ENCODE peak calls at places on chromosomes 12 and 14, in nine cellular contexts. T is HCT116, N is AG09309, U is HFFc6, O is fibroblast of mammary gland, J is MCF 10A, X is GM20000, D is ovary, H is Panc1. M is an unnamed sample.
A peak's percentile ranks its signal among the peaks of the same experiment; 100 is the strongest.

GRCh38 chr12:112684742-112685141 is 106.8 kb upstream of the RPH3A start:
- DNase-seq in O (no peak), J (no peak), X (no peak), T (no peak), D (no peak), N (no peak), H (no peak), U (no peak), M (no peak)

GRCh38 chr12:127548123-127548553 is 718.8 kb upstream of the TMEM132C start:
- DNase-seq in U (peak; percentile 89), D (no peak), X (no peak), T (no peak), J (peak; percentile 43), O (peak; percentile 81), N (peak; percentile 68), H (peak; percentile 39), M (no peak)

GRCh38 chr14:93042968-93043940 is 72.5 kb downstream of the ITPK1 start:
- DNase-seq in T (peak; percentile 89), H (no peak), J (peak; percentile 93), X (peak; percentile 45), O (peak; percentile 30), N (peak; percentile 77), U (peak; percentile 90), D (no peak), M (peak; percentile 91)

GRCh38 chr14:72598328-72598727 is 295.6 kb downstream of the DPF3 start:
- DNase-seq in U (no peak), D (no peak), J (no peak), O (no peak), N (no peak), H (no peak), T (no peak), X (peak; percentile 41), M (no peak)

GRCh38 chr14:94110552-94111181 is at the start of gene IFI27:
- DNase-seq in D (peak; percentile 38), X (no peak), U (no peak), H (no peak), O (peak; percentile 94), T (no peak), J (peak; percentile 79), N (no peak), M (peak; percentile 10)

GRCh38 chr12:49750027-49750977 is 8.9 kb downstream of the TMBIM6 start:
- DNase-seq in X (no peak), D (no peak), H (no peak), O (peak; percentile 82), N (peak; percentile 57), T (peak; percentile 54), J (peak; percentile 92), U (peak; percentile 53), M (peak; percentile 55)

GRCh38 chr12:64730585-64730964 is 28.6 kb downstream of the GNS start:
- DNase-seq in O (no peak), D (no peak), T (no peak), N (no peak), X (no peak), H (no peak), U (no peak), J (no peak), M (no peak)

GRCh38 chr12:101924647-101925046 is 47.3 kb downstream of the DRAM1 start:
- DNase-seq in H (no peak), D (peak; percentile 47), J (no peak), U (peak; percentile 33), N (no peak), X (no peak), T (no peak), O (peak; percentile 72), M (no peak)

GRCh38 chr12:80848858-80849257 is 88.9 kb downstream of the LIN7A start:
- DNase-seq in U (no peak), T (no peak), D (no peak), X (no peak), O (no peak), N (no peak), J (no peak), H (no peak), M (no peak)

GRCh38 chr12:12870454-12870853 is 20.9 kb upstream of the GPRC5A start:
- DNase-seq in D (no peak), O (peak; percentile 97), U (peak; percentile 99), X (no peak), N (peak; percentile 99), T (peak; percentile 95), H (no peak), J (peak; percentile 58), M (no peak)

GRCh38 chr12:116133149-116133548 is 144.3 kb downstream of the MED13L start:
- DNase-seq in X (no peak), J (peak; percentile 78), H (no peak), T (no peak), U (no peak), D (no peak), O (peak; percentile 60), N (no peak), M (no peak)

GRCh38 chr14:102593841-102594170 is 1.4 kb downstream of the RCOR1 start:
- DNase-seq in X (no peak), U (peak; percentile 11), D (no peak), N (no peak), J (no peak), O (no peak), H (no peak), T (no peak), M (no peak)

GRCh38 chr12:60174914-60175313 is 579.1 kb downstream of the SLC16A7 start:
- DNase-seq in D (no peak), J (no peak), N (peak; percentile 23), T (no peak), X (no peak), H (no peak), O (peak; percentile 37), U (no peak), M (no peak)

GRCh38 chr12:45989277-45989856 is 1.0 kb downstream of the SCAF11 start:
- DNase-seq in N (no peak), J (peak; percentile 66), H (no peak), U (peak; percentile 39), X (no peak), D (no peak), O (peak; percentile 48), T (peak; percentile 28), M (no peak)

GRCh38 chr12:108798551-108799221 is 58.7 kb downstream of the SSH1 start:
- DNase-seq in H (no peak), N (no peak), U (no peak), T (no peak), D (no peak), O (peak; percentile 72), J (peak; percentile 17), X (no peak), M (no peak)

GRCh38 chr12:85390281-85390680 is 110.3 kb downstream of the ALX1 start:
- DNase-seq in H (no peak), X (no peak), J (no peak), D (no peak), O (no peak), T (no peak), N (no peak), U (no peak), M (no peak)

GRCh38 chr12:68042212-68042699 is 53.0 kb downstream of the IFNG-AS1 start:
- DNase-seq in T (no peak), O (peak; percentile 5), U (no peak), H (no peak), D (no peak), X (peak; percentile 49), J (peak; percentile 83), N (no peak), M (no peak)

GRCh38 chr14:104802913-104803184 is 1.9 kb downstream of the ZBTB42 start:
- DNase-seq in T (no peak), U (no peak), N (no peak), D (no peak), X (no peak), H (no peak), O (no peak), J (no peak), M (no peak)

GRCh38 chr12:61654698-61655097 is 605.5 kb upstream of the USP15 start:
- DNase-seq in N (no peak), D (no peak), J (peak; percentile 25), H (no peak), X (no peak), U (no peak), T (peak; percentile 13), O (peak; percentile 4), M (no peak)

GRCh38 chr14:64035143-64035542 is 182.3 kb downstream of the SYNE2 start:
- DNase-seq in X (no peak), U (peak; percentile 28), D (no peak), T (no peak), O (peak; percentile 18), H (no peak), J (no peak), N (peak; percentile 10), M (no peak)

GRCh38 chr12:104276192-104277131 is 27.1 kb upstream of the EID3 start:
- DNase-seq in D (no peak), N (no peak), J (no peak), X (peak; percentile 53), O (no peak), U (no peak), H (no peak), T (no peak), M (no peak)

GRCh38 chr12:44465139-44465538 is 411.0 kb downstream of the NELL2 start:
- DNase-seq in X (no peak), T (peak; percentile 3), H (no peak), J (no peak), N (no peak), D (no peak), O (no peak), U (no peak), M (no peak)
- TF ChIP-seq CTCF in X (no peak), T (peak; percentile 17), H (no peak), J (no peak), N (no peak), D (no peak), O (no peak), U (no peak), M (peak; percentile 9)

GRCh38 chr14:55160989-55161388 is 30.4 kb downstream of the DLGAP5 start:
- DNase-seq in T (peak; percentile 6), O (peak; percentile 49), N (peak; percentile 21), X (peak; percentile 22), D (no peak), H (peak; percentile 2), J (peak; percentile 37), U (peak; percentile 22), M (no peak)
- TF ChIP-seq CTCF in T (peak; percentile 72), O (peak; percentile 52), N (peak; percentile 41), X (no peak), D (peak; percentile 34), H (peak; percentile 43), J (peak; percentile 46), U (peak; percentile 74), M (peak; percentile 74)

GRCh38 chr14:91354979-91355685 is 62.5 kb downstream of the CCDC88C start:
- DNase-seq in X (no peak), D (no peak), U (no peak), H (no peak), O (no peak), N (no peak), J (no peak), T (no peak), M (no peak)
- TF ChIP-seq CTCF in X (peak; percentile 57), D (no peak), U (peak; percentile 43), H (peak; percentile 68), O (no peak), N (peak; percentile 7), J (peak; percentile 33), T (no peak), M (peak; percentile 43)

DNA sequence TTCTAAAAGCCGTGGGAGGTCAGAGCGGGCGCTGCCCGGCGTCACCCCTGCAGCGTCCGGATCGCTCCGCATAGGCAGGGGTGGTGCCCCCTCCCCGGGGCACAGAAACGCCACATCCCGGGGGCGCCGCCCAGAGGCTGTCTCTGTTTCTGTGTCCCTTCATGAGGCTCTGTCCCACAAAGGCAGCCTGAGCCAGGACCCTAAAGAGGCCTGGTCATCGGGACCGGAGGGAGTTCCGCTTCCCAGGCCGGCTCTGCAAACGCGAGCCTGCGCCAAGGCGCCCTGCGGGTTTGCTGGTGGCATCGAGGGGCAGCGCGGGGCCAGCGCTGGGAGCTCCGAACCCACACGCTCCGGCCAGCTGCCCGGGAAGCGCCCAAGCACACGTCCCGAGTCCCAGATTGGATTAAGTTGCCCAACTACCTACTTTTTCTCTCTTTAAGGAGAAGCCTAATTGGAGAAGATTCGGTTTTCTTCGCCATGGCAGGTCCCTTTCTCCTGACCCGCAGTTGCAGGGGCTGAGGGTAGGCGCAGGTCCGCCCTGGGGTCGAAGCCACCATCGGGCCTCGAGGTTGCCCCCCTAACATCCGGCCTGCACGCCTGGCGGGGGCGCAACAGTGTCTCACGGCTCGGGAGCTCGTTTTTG is 421.7 kb downstream of the VRK1 start:
- DNase-seq in H (no peak), O (no peak), N (no peak), U (no peak), D (no peak), T (no peak), J (no peak), X (no peak), M (no peak)
- TF ChIP-seq CTCF in H (no peak), O (no peak), N (no peak), U (no peak), D (no peak), T (no peak), J (no peak), X (no peak), M (no peak)

M was measured in PC-9.